ENCODE peak calls at places on chromosome 3, in ten cellular contexts. M, N, W, T, I, E, P, B, Y and Z are unnamed samples.

GRCh38 chr3:183958226-183958625 is 59.5 kb downstream of the ABCC5 start:
- DNase-seq in N (no peak), P (no peak), Y (no peak), W (no peak), B (no peak), E (no peak), M (no peak), T (no peak), I (no peak), Z (no peak)

GRCh38 chr3:18246336-18247060 is 178.6 kb downstream of the SATB1 start:
- DNase-seq in I (no peak), W (no peak), P (no peak), T (no peak), Y (no peak), N (no peak), M (no peak), B (no peak), E (no peak), Z (no peak)

GRCh38 chr3:105444725-105445124 is 78.0 kb downstream of the ALCAM start:
- DNase-seq in B (no peak), I (no peak), T (no peak), E (no peak), W (no peak), N (peak), P (no peak), M (no peak), Y (no peak), Z (no peak)

GRCh38 chr3:191331443-191331842 is 1.1 kb upstream of the UTS2B start:
- DNase-seq in W (no peak), I (no peak), T (no peak), M (no peak), B (no peak), Y (no peak), N (peak), P (no peak), E (peak), Z (no peak)

GRCh38 chr3:76497636-76498035 is 542.3 kb upstream of the ROBO2 start:
- DNase-seq in Y (no peak), W (no peak), E (no peak), I (no peak), B (no peak), P (no peak), T (no peak), N (peak), M (no peak), Z (no peak)

GRCh38 chr3:1883489-1883888 is 215.2 kb upstream of the CNTN4 start:
- DNase-seq in N (no peak), W (no peak), I (no peak), E (no peak), T (no peak), M (no peak), Y (no peak), P (no peak), B (no peak), Z (no peak)

GRCh38 chr3:20401253-20401652 is 215.2 kb upstream of the SGO1 start:
- DNase-seq in T (no peak), Y (no peak), I (no peak), P (no peak), E (peak), B (no peak), N (no peak), M (no peak), W (no peak), Z (no peak)

GRCh38 chr3:1404270-1404669 is 311.4 kb downstream of the CNTN6 start:
- DNase-seq in Y (peak), T (no peak), E (no peak), B (peak), I (no peak), N (peak), W (no peak), P (no peak), M (no peak), Z (no peak)

GRCh38 chr3:154842546-154842945 is 237.6 kb upstream of the MME start:
- DNase-seq in N (no peak), B (no peak), T (no peak), W (no peak), M (no peak), P (no peak), E (peak), Y (no peak), I (no peak), Z (no peak)

GRCh38 chr3:171239757-171240503 is 213.4 kb upstream of the SLC2A2 start:
- DNase-seq in W (no peak), N (no peak), Y (no peak), M (no peak), T (no peak), E (no peak), I (no peak), P (no peak), B (no peak), Z (no peak)

GRCh38 chr3:54781728-54782127 is 146.1 kb downstream of the LRTM1 start:
- DNase-seq in M (no peak), Y (no peak), B (no peak), I (no peak), P (no peak), W (no peak), E (no peak), T (no peak), N (no peak), Z (no peak)

GRCh38 chr3:192372627-192373026 is 354.7 kb downstream of the FGF12 start:
- DNase-seq in T (no peak), E (no peak), M (no peak), W (no peak), Y (no peak), P (no peak), I (no peak), N (no peak), B (no peak), Z (no peak)

GRCh38 chr3:122576174-122576940 is 1.1 kb upstream of the PARP15 start:
- DNase-seq in I (no peak), W (no peak), P (no peak), M (no peak), Y (no peak), E (no peak), T (no peak), N (no peak), B (no peak), Z (no peak)

GRCh38 chr3:79729096-79729495 is 38.7 kb downstream of the ROBO1 start:
- DNase-seq in I (no peak), T (peak), M (no peak), W (no peak), P (no peak), B (no peak), N (peak), Y (peak), E (peak), Z (no peak)

GRCh38 chr3:187968883-187969580 is 184.9 kb upstream of the LPP start:
- DNase-seq in M (no peak), E (peak), Y (peak), I (no peak), N (peak), P (no peak), B (no peak), W (no peak), T (no peak), Z (no peak)

GRCh38 chr3:69066121-69066520 is 14.0 kb upstream of the TMF1 start:
- DNase-seq in E (no peak), M (no peak), I (no peak), Y (no peak), N (no peak), W (no peak), B (no peak), T (no peak), P (no peak), Z (no peak)

GRCh38 chr3:30227571-30228301 is 378.7 kb upstream of the TGFBR2 start:
- DNase-seq in E (peak), N (peak), Y (no peak), M (no peak), I (no peak), T (no peak), W (no peak), B (no peak), P (no peak), Z (no peak)

GRCh38 chr3:146640955-146641867 is 36.1 kb upstream of the PLSCR5 start:
- DNase-seq in W (no peak), I (no peak), P (no peak), M (no peak), T (no peak), Y (peak), N (peak), E (peak), B (no peak), Z (no peak)

GRCh38 chr3:146161725-146162047 is 702 bp upstream of the PLOD2 start:
- DNase-seq in W (no peak), P (no peak), Y (peak), T (peak), B (peak), N (peak), I (no peak), M (no peak), E (peak), Z (peak)

DNA sequence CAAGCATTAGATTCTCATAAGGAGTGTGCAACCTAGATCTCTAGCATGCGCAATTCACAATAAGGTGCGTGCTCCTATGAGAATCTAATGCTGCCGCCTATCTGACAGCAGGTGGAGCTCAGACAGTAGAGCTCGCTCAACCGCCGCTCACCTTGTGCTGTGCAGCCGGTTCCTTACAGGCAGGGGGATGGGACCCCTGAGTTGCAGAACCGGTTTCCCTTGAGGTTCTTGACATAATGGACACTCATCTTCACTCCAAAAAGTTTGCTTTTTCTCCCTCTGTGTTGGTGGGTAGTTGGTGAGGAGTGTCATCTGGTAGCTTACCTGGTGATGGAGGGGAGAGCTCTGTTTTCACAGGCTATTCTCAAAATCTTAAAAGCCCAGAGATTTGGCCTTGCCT is 324.0 kb upstream of the TBL1XR1 start:
- DNase-seq in P (no peak), Y (peak), I (no peak), N (no peak), T (no peak), B (peak), E (no peak), M (no peak), W (no peak), Z (no peak)
- TF ChIP-seq CTCF in P (no peak), Y (no peak), I (no peak), N (no peak), T (no peak), B (no peak), E (no peak), M (no peak), W (no peak), Z (no peak)

GRCh38 chr3:133676336-133677118 is 14.8 kb upstream of the TOPBP1 start:
- DNase-seq in B (no peak), I (no peak), M (no peak), E (no peak), P (no peak), T (no peak), W (no peak), Y (no peak), N (no peak), Z (no peak)
- H3K27ac ChIP-seq in B (no peak), I (no peak), M (no peak), E (no peak), P (no peak), T (no peak), W (no peak), Y (no peak), N (no peak), Z (no peak)

GRCh38 chr3:71753716-71754609 is at the start of gene GPR27:
- DNase-seq in N (peak), M (peak), Y (peak), B (no peak), W (no peak), T (peak), E (peak), I (no peak), P (no peak), Z (no peak)

GRCh38 chr3:71759401-71759800 is 5.7 kb downstream of the GPR27 start:
- DNase-seq in Y (no peak), B (no peak), W (no peak), P (no peak), M (no peak), I (no peak), T (no peak), N (no peak), E (no peak), Z (no peak)

GRCh38 chr3:71752911-71753715 is 542 bp upstream of the GPR27 start:
- DNase-seq in M (no peak), B (no peak), P (no peak), I (no peak), T (peak), W (no peak), N (no peak), Y (no peak), E (no peak), Z (no peak)

GRCh38 chr3:71751602-71752001 is 2.1 kb upstream of the GPR27 start:
- DNase-seq in E (no peak), T (no peak), W (no peak), N (no peak), I (no peak), Y (no peak), P (no peak), M (no peak), B (no peak), Z (no peak)

DNA sequence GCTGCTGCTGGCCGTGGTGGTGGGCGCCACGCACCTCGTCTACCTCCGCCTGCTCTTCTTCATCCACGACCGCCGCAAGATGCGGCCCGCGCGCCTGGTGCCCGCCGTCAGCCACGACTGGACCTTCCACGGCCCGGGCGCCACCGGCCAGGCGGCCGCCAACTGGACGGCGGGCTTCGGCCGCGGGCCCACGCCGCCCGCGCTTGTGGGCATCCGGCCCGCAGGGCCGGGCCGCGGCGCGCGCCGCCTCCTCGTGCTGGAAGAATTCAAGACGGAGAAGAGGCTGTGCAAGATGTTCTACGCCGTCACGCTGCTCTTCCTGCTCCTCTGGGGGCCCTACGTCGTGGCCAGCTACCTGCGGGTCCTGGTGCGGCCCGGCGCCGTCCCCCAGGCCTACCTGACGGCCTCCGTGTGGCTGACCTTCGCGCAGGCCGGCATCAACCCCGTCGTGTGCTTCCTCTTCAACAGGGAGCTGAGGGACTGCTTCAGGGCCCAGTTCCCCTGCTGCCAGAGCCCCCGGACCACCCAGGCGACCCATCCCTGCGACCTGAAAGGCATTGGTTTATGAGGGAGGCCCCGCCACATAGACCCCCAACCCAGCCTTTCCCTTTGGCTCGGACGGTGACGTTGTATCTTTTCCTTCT is 1.1 kb downstream of the GPR27 start:
- DNase-seq in T (peak), B (no peak), Y (no peak), I (no peak), W (no peak), E (no peak), N (no peak), M (peak), P (no peak), Z (no peak)
- H3K4me3 ChIP-seq in T (peak), B (peak), Y (no peak), I (no peak), W (peak), E (peak), N (no peak), M (no peak), P (peak), Z (peak)

DNA sequence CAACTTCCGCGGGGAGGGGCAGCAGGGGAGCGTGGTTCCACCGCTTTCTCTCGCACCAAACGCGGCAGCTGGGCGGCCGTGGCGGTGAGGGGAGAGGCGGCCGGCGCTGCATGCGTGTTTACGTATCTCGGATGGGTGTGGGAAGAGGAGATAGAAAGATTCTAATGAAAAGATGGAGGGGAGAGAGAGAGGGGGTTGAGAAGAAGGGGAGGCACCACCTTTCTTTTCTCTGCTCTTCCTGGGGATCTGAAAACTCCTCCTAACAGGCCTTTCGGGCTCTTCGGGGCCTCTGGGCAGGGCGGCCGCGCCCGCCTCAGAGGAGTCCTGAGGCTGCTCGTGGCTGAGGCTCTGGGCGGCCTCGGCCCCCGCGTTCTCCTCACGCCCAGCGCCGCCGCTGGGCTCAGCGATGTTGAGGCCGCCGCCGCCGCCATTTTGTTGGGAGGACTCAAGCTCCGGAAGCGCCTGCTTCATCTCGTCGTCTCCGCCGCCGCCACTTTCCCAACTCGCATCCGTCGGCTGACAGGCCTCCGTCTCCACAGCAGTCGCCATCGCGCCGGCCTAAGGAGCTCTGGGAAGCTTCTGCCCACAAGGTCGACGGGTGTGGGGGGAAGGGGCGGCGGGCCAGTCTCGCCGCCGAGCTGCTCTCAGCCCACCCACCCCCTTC is 475 bp downstream of the TASOR start:
- DNase-seq in E (peak), P (peak), Y (peak), T (peak), N (peak), W (peak), B (peak), I (peak), M (peak), Z (peak)
- TF ChIP-seq CTCF in E (no peak), P (no peak), Y (no peak), T (peak), N (peak), W (no peak), B (no peak), I (no peak), M (no peak), Z (no peak)

GRCh38 chr3:57862894-57863293 is 106.8 kb downstream of the SLMAP start:
- DNase-seq in E (no peak), N (no peak), Y (no peak), T (no peak), W (no peak), P (no peak), B (no peak), M (no peak), I (no peak), Z (no peak)
- H3K27ac ChIP-seq in E (no peak), N (no peak), Y (no peak), T (no peak), W (no peak), P (no peak), B (no peak), M (no peak), I (no peak), Z (no peak)

DNA sequence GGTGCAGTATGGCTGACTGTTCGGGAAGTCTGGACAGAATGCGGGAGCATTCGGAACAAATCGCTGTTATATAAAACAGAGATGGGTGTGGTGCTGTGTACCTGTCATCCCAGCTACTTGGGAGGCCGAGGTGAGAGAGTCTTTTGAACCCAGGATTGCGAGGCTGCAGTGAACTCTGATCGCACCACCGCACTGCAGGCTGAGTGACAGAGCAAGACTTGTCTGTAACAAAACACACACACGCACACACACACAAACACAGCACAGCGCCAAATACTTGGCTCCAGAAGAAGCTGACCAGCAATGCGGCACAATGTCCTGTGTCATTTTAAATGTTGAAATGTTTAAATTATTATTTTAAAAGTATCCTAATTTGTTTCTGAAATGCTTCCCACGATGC is 12.6 kb downstream of the RFTN1 start:
- DNase-seq in Y (no peak), N (no peak), P (no peak), E (no peak), I (no peak), B (no peak), W (no peak), M (no peak), T (no peak), Z (no peak)
- H3K4me3 ChIP-seq in Y (no peak), N (no peak), P (no peak), E (no peak), I (no peak), B (no peak), W (no peak), M (no peak), T (no peak), Z (no peak)